ENCODE peak calls at places on chromosomes 2 and 18, in eight cellular contexts. M is AML-193; S is mammary epithelial cell; R is activated T-cell treated with anti-CD3 and anti-CD28 coated beads for 1 hour; N is OCI-M1; Y is activated gamma-delta T cell treated with anti-CD3 and anti-CD28 coated beads, Interleukin-2, amount 50 U/mL, for 16 hours; P is NCI-H2107; U is KBM-7. E is an unnamed sample.

GRCh38 chr18:9974279-9974915 is 60.6 kb downstream of the VAPA start:
- DNase-seq in M (no peak), S (no peak), R (no peak), N (no peak), Y (no peak), P (no peak), U (no peak), E (no peak)

GRCh38 chr2:227804970-227805369 is 8.7 kb upstream of the CCL20 start:
- DNase-seq in M (no peak), S (no peak), R (no peak), N (no peak), Y (no peak), P (no peak), U (no peak), E (no peak)

GRCh38 chr18:79553696-79554095 is 125.9 kb upstream of the CTDP1 start:
- DNase-seq in M (no peak), S (no peak), R (no peak), N (no peak), Y (no peak), P (no peak), U (no peak), E (no peak)

GRCh38 chr2:200756618-200757321 is 54.9 kb upstream of the BZW1 start:
- DNase-seq in M (no peak), S (peak), R (no peak), N (no peak), Y (no peak), P (no peak), U (no peak), E (no peak)

GRCh38 chr2:68320118-68320641 is 431 bp upstream of the CNRIP1 start:
- DNase-seq in M (no peak), S (peak), R (no peak), N (peak), Y (no peak), P (peak), U (peak), E (no peak)

GRCh38 chr2:74010087-74010541 is 25.4 kb downstream of the TET3 start:
- DNase-seq in M (no peak), S (peak), R (no peak), N (no peak), Y (no peak), P (no peak), U (no peak), E (no peak)

GRCh38 chr2:209666296-209666695 is 105.3 kb upstream of the UNC80 start:
- DNase-seq in M (no peak), S (no peak), R (no peak), N (no peak), Y (no peak), P (no peak), U (no peak), E (no peak)

GRCh38 chr18:4203525-4203924 is 251.6 kb downstream of the DLGAP1 start:
- DNase-seq in M (no peak), S (no peak), R (no peak), N (no peak), Y (no peak), P (no peak), U (no peak), E (no peak)

GRCh38 chr18:35688757-35689156 is 107.2 kb downstream of the GALNT1 start:
- DNase-seq in M (no peak), S (peak), R (no peak), N (peak), Y (no peak), P (no peak), U (no peak), E (no peak)

GRCh38 chr18:7873316-7873715 is 306.2 kb downstream of the PTPRM start:
- DNase-seq in M (no peak), S (no peak), R (no peak), N (no peak), Y (no peak), P (no peak), U (no peak), E (no peak)